ENCODE peak calls at places on chromosomes 4 and X, in seven cellular contexts. H is cardiac fibroblast, U is ovary, C is upper lobe of right lung, A is astrocyte of the spinal cord, Q is cardiac muscle cell, P is HepG2. D is an unnamed sample.

GRCh38 chr4:174999407-174999806 is 81.2 kb downstream of the ADAM29 start:
- DNase-seq in H (peak), U (no peak), C (no peak), A (peak), Q (no peak), P (no peak), D (peak)

GRCh38 chrX:128425546-128425945 is 373.3 kb upstream of the ACTRT1 start:
- DNase-seq in H (no peak), U (no peak), C (no peak), A (no peak), Q (no peak), P (no peak), D (no peak)

GRCh38 chr4:149631629-149632028 is 184.0 kb downstream of the IQCM start:
- DNase-seq in H (no peak), U (no peak), C (no peak), A (no peak), Q (no peak), P (no peak), D (no peak)

GRCh38 chrX:12548746-12549145 is 242.5 kb upstream of the PRPS2 start:
- DNase-seq in H (peak), U (no peak), C (no peak), A (peak), Q (peak), P (no peak), D (peak)

GRCh38 chr4:653831-654525 is 20.1 kb downstream of the ATP5ME start:
- DNase-seq in H (no peak), U (no peak), C (no peak), A (no peak), Q (no peak), P (no peak), D (no peak)

GRCh38 chr4:87114245-87115062 is 106.0 kb downstream of the KLHL8 start:
- DNase-seq in H (no peak), U (no peak), C (no peak), A (no peak), Q (no peak), P (no peak), D (no peak)

GRCh38 chr4:113260671-113261070 is 211.2 kb downstream of the ANK2 start:
- DNase-seq in H (peak), U (no peak), C (no peak), A (no peak), Q (no peak), P (no peak), D (no peak)

GRCh38 chr4:15314974-15315373 is 112.9 kb upstream of the C1QTNF7 start:
- DNase-seq in H (no peak), U (no peak), C (no peak), A (no peak), Q (no peak), P (no peak), D (no peak)

GRCh38 chrX:141815904-141816303 is 22.2 kb upstream of the MAGEC3 start:
- DNase-seq in H (no peak), U (no peak), C (no peak), A (no peak), Q (no peak), P (no peak), D (no peak)

GRCh38 chrX:139967300-139967699 is 2.0 kb upstream of the CXorf66 start:
- DNase-seq in H (peak), U (no peak), C (no peak), A (no peak), Q (peak), P (peak), D (peak)
- TF ChIP-seq CTCF in H (peak), U (no peak), C (no peak), A (no peak), Q (peak), P (no peak), D (peak)

DNA sequence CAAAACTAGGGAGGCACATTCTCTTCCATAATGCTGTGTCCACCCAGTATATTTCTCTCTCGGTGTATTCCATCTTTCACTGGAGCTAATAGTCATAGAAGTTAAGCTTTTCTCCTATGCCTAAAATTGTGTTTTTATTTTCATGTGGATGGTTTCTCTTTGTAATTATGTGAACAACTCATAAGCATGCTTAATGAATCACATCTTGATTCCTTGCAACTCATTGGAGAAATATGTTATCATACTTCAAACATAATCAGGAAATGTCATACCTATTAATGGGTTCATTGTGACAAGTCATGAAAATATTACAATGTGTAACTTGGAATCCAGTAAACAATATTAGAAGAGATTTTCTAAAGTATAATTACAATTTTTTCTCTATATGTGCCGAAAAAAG is 186.3 kb downstream of the SLC7A11 start:
- DNase-seq in H (peak), U (no peak), C (no peak), A (no peak), Q (no peak), P (no peak), D (no peak)
- H3K4me3 ChIP-seq in H (no peak), U (no peak), C (no peak), A (no peak), Q (no peak), P (no peak), D (no peak)

GRCh38 chr4:83180469-83180968 is 66.0 kb upstream of the PLAC8 start:
- DNase-seq in H (no peak), U (no peak), C (no peak), A (no peak), Q (no peak), P (no peak), D (no peak)
- TF ChIP-seq CTCF in H (no peak), U (no peak), C (no peak), A (no peak), Q (no peak), P (no peak), D (no peak)

GRCh38 chr4:6943012-6943869 is 33.6 kb downstream of the TBC1D14 start:
- DNase-seq in H (no peak), U (no peak), C (no peak), A (no peak), Q (peak), P (no peak), D (no peak)

GRCh38 chr4:6939761-6940743 is 30.4 kb downstream of the TBC1D14 start:
- DNase-seq in H (no peak), U (no peak), C (no peak), A (no peak), Q (no peak), P (no peak), D (no peak)

GRCh38 chr4:6942238-6942800 is 32.7 kb downstream of the TBC1D14 start:
- DNase-seq in H (peak), U (no peak), C (no peak), A (peak), Q (peak), P (no peak), D (peak)

GRCh38 chr4:6940744-6941137 is 31.1 kb downstream of the TBC1D14 start:
- DNase-seq in H (no peak), U (no peak), C (no peak), A (no peak), Q (no peak), P (no peak), D (no peak)

DNA sequence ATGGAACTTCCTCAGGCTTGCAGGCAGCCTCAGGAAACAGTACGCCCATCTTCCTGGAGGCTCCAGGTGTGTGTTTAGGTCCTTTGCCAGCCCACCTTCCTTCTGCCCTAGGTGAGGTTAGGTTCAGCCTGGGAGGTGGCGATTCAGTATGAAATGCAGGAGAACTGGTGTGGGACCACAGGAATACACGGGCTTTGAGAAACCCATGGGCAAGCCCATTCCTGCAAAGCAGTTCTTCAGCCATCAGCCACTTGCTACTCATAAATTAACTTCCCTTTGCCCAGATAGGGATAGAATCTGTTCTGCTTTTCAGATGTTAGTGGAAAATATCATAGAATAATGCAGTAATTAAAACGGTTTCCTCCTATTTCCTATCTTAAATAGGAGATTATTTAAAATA is 32.2 kb downstream of the TBC1D14 start:
- DNase-seq in H (no peak), U (no peak), C (no peak), A (no peak), Q (no peak), P (no peak), D (no peak)
- H3K4me3 ChIP-seq in H (no peak), U (no peak), C (no peak), A (no peak), Q (no peak), P (no peak), D (no peak)

GRCh38 chr4:72505314-72505744 is 63.7 kb downstream of the ADAMTS3 start:
- DNase-seq in H (peak), U (no peak), C (no peak), A (peak), Q (peak), P (peak), D (peak)
- TF ChIP-seq CTCF in H (peak), U (peak), C (peak), A (peak), Q (peak), P (peak), D (peak)

GRCh38 chr4:99651370-99651769 is 6.3 kb downstream of the C4orf54 start:
- DNase-seq in H (no peak), U (no peak), C (no peak), A (no peak), Q (no peak), P (no peak), D (no peak)

GRCh38 chr4:99652596-99653436 is 4.8 kb downstream of the C4orf54 start:
- DNase-seq in H (no peak), U (peak), C (no peak), A (no peak), Q (no peak), P (no peak), D (no peak)

GRCh38 chr4:99653921-99654890 is 3.4 kb downstream of the C4orf54 start:
- DNase-seq in H (no peak), U (no peak), C (peak), A (no peak), Q (no peak), P (no peak), D (no peak)

GRCh38 chr4:99649778-99650177 is 7.8 kb downstream of the C4orf54 start:
- DNase-seq in H (no peak), U (peak), C (no peak), A (no peak), Q (no peak), P (no peak), D (no peak)

DNA sequence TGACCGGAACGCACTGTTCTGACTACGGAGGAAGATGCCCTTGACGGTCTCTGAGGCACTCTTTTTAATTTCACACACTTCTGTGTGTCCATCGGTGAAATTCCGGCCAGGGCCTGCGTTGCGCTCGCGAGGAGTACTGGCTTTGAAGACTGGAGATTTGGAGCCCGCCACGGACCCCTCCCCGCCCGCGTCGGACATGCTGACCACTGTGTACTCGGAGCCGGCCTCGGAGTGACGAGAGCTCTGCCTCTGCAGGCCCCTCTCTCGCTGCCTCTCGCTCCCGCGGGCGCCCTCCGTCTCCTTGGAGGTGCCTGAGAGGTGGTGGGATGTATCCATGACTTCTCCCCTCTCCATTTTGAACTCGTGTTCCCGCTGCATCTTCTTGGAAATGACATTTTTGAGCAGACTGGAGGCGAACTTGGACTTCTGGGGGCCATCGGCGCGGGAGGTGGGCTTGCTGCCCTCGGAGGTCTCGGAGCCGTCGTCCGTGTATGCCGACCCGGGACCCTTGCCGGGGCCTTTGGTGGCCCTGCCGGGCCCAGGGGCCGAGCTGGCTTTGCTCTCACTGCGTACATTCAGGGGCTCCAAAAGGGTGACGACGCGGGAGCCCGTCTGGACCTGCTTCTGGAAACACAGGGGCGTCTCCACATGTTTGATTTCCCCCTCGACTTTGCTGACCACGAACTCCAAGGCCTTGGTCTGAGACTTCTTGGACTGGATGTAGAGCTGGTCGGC is 5.7 kb downstream of the C4orf54 start:
- DNase-seq in H (no peak), U (peak), C (peak), A (no peak), Q (no peak), P (no peak), D (no peak)
- H3K4me3 ChIP-seq in H (no peak), U (no peak), C (no peak), A (no peak), Q (no peak), P (no peak), D (no peak)

DNA sequence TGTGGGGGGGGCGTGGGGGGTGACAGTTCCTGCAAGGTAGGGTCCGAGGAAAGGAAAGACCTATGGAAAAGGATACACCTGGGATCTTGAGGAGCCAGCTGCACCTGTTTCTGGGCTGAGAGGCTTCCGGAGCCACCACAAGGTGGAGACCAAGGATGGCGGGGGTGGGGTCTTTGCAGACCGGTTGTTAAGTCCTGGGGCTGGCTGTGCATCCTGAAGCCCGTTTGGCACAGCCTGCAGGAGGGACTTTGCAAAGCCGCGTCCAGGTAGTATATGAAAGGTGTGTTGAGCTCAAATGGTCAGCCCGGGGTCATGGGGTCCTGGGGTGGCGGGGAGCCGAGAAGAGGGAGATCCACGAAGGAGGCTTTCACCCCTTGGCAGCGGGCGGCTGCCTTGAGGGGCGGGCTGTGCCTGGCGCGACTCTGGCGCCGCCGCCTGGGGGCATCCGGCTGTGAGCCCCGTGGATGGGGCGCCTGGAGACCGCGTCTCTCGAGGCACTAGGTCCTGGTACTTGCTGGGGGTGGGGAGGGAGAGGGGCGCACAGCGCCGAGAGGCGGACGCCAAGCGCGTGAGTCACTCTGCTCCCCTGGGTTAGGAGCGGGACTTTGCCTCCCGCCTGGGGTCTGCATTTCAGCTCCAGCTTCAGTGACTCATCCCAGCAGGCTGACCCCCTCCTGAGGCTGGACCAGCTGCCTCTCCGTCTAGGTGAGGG is 58.2 kb upstream of the DYNLT3 start:
- DNase-seq in H (no peak), U (peak), C (no peak), A (peak), Q (peak), P (no peak), D (peak)
- TF ChIP-seq CTCF in H (peak), U (no peak), C (no peak), A (peak), Q (peak), P (peak), D (peak)

DNA sequence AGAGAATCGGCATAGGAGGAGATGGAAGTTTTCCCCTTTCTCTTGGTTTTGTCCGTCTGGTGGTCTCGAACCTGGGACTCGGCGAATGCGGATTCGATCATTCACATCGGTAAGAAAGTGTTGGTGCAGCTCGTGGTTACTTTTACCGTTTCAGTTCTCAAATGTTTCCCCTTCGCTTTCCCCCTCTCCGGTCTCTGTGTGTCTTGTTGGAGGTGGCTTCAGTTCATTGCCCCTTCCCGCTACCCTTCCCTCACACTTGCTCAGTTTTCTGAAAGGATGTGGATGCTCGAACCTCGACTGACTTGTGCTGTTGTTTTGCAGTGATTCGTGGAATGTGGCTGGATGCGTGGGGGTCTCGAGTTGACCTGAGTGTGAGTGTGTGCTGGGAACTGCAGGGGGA is 870 bp downstream of the GRID2 start:
- DNase-seq in H (peak), U (no peak), C (no peak), A (peak), Q (peak), P (no peak), D (peak)
- H3K4me3 ChIP-seq in H (no peak), U (no peak), C (no peak), A (peak), Q (peak), P (no peak), D (no peak)

GRCh38 chrX:121479406-121479805 is 432.0 kb downstream of the GLUD2 start:
- DNase-seq in H (peak), U (no peak), C (no peak), A (no peak), Q (peak), P (no peak), D (peak)
- TF ChIP-seq CTCF in H (no peak), U (no peak), C (no peak), A (no peak), Q (peak), P (no peak), D (peak)

DNA sequence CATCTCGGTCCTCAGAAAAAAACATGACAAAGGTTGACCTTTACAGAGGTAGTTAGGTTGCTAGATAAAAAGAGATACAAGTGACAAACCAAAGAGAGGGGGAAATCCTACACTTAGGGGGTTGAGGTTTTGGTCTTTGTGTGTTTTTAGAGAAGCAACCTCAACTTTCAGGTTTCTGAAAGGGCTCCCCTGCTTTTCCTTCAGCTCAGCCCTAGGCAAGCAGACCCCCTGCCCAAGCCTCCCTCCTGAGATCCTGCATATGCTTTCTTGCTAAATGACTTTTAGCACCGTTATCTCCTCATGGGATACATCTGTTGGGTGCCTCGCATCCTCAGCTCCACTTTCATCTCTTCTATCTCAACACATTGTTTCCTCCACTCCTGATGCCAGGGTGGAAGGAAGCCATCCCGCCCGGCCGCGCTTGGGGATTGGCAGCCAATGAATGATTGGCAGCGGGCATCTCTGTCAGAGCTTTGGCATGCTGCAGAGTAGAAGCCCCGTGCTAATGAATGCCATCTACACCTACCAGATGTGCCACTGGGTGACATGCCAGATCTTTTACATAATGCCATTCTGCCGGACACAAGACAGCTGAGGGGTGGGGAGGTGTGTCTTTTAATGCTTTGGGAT is 15.0 kb upstream of the PRDM8 start:
- DNase-seq in H (no peak), U (peak), C (no peak), A (no peak), Q (no peak), P (no peak), D (no peak)
- H3K4me3 ChIP-seq in H (no peak), U (no peak), C (no peak), A (no peak), Q (no peak), P (no peak), D (no peak)

D was measured in choroid plexus epithelial cell.